ENCODE peak calls at places on chromosome 11, in four cellular contexts. K is HepG2, I is right atrium auricular region, V is T47D. Z is an unnamed sample.
A peak's percentile ranks its signal among the peaks of the same experiment; 100 is the strongest.

GRCh38 chr11:73225001-73225686 is 7.1 kb downstream of the P2RY2 start:
- DNase-seq in K (no peak), V (peak; percentile 74), I (no peak), Z (peak; percentile 74)

GRCh38 chr11:118524356-118524755 is 2.9 kb upstream of the TTC36 start:
- DNase-seq in I (no peak), K (no peak), V (peak; percentile 55), Z (no peak)

GRCh38 chr11:78808903-78809302 is 234.2 kb upstream of the NARS2 start:
- DNase-seq in K (no peak), V (no peak), I (no peak), Z (no peak)

GRCh38 chr11:690738-691633 is 4.0 kb downstream of the DEAF1 start:
- DNase-seq in V (no peak), K (no peak), I (no peak), Z (no peak)

GRCh38 chr11:64878494-64879225 is at the start of gene EHD1:
- DNase-seq in K (peak; percentile 91), V (peak; percentile 99), I (peak; percentile 98), Z (peak; percentile 99)

GRCh38 chr11:12183827-12184620 is 73.6 kb downstream of the MICAL2 start:
- DNase-seq in K (no peak), I (no peak), V (no peak), Z (no peak)

GRCh38 chr11:104968856-104969776 is 742 bp upstream of the CASP4 start:
- DNase-seq in V (peak; percentile 32), I (peak; percentile 70), K (peak; percentile 50), Z (peak; percentile 76)

GRCh38 chr11:75173336-75173735 is 22.4 kb downstream of the SLCO2B1 start:
- DNase-seq in K (no peak), I (no peak), V (no peak), Z (no peak)

GRCh38 chr11:6841694-6842093 is 3.8 kb upstream of the OR10A5 start:
- DNase-seq in K (no peak), V (no peak), I (no peak), Z (no peak)

GRCh38 chr11:119921571-119921970 is 192.6 kb upstream of the NECTIN1 start:
- DNase-seq in V (no peak), K (no peak), I (no peak), Z (no peak)